ENCODE peak calls at places on chromosome 12, in six cellular contexts. One of them, this sample, is unnamed.

GRCh38 chr12:31887109-31887811 is 72.0 kb upstream of the RESF1 start:
- DNase-seq in HepG2: no peak
- DNase-seq in HCT116: no peak
- DNase-seq in WTC11: no peak
- DNase-seq in GM12878: no peak
- DNase-seq in K562: no peak
- DNase-seq in this sample: no peak

GRCh38 chr12:67414011-67414715 is 145.0 kb downstream of the CAND1 start:
- DNase-seq in HCT116: no peak
- DNase-seq in GM12878: no peak
- DNase-seq in K562: no peak
- DNase-seq in HepG2: no peak
- DNase-seq in WTC11: no peak
- DNase-seq in this sample: no peak

GRCh38 chr12:5648692-5649338 is 216.9 kb downstream of the NTF3 start:
- DNase-seq in GM12878: no peak
- DNase-seq in WTC11: peak
- DNase-seq in HCT116: peak
- DNase-seq in HepG2: peak
- DNase-seq in K562: peak
- DNase-seq in this sample: peak

GRCh38 chr12:94818970-94819369 is 168.6 kb upstream of the TMCC3 start:
- DNase-seq in K562: no peak
- DNase-seq in HCT116: no peak
- DNase-seq in HepG2: no peak
- DNase-seq in WTC11: no peak
- DNase-seq in GM12878: no peak
- DNase-seq in this sample: no peak

GRCh38 chr12:16939871-16940306 is 333.9 kb upstream of the LMO3 start:
- DNase-seq in HCT116: peak
- DNase-seq in HepG2: peak
- DNase-seq in K562: peak
- DNase-seq in WTC11: peak
- DNase-seq in GM12878: peak
- DNase-seq in this sample: peak

GRCh38 chr12:87428701-87429277 is 600.4 kb downstream of the C12orf50 start:
- DNase-seq in K562: no peak
- DNase-seq in GM12878: no peak
- DNase-seq in HCT116: no peak
- DNase-seq in WTC11: no peak
- DNase-seq in HepG2: no peak
- DNase-seq in this sample: no peak

GRCh38 chr12:212383-212798 is 1.6 kb downstream of the SLC6A12 start:
- DNase-seq in GM12878: no peak
- DNase-seq in K562: no peak
- DNase-seq in HepG2: no peak
- DNase-seq in HCT116: no peak
- DNase-seq in WTC11: no peak
- DNase-seq in this sample: no peak

GRCh38 chr12:115761784-115762183 is 515.7 kb downstream of the MED13L start:
- DNase-seq in HepG2: no peak
- DNase-seq in WTC11: no peak
- DNase-seq in HCT116: no peak
- DNase-seq in K562: no peak
- DNase-seq in GM12878: no peak
- DNase-seq in this sample: no peak

GRCh38 chr12:44294649-44295048 is 458.8 kb downstream of the TMEM117 start:
- DNase-seq in K562: no peak
- DNase-seq in HCT116: no peak
- DNase-seq in HepG2: no peak
- DNase-seq in WTC11: no peak
- DNase-seq in GM12878: no peak
- DNase-seq in this sample: no peak

GRCh38 chr12:81274619-81275018 is 196.7 kb downstream of the ACSS3 start:
- DNase-seq in HepG2: no peak
- DNase-seq in GM12878: no peak
- DNase-seq in HCT116: no peak
- DNase-seq in K562: no peak
- DNase-seq in WTC11: no peak
- DNase-seq in this sample: no peak

GRCh38 chr12:9364224-9365176 is 156.3 kb upstream of the PZP start:
- DNase-seq in GM12878: peak
- DNase-seq in HepG2: peak
- DNase-seq in WTC11: peak
- DNase-seq in HCT116: no peak
- DNase-seq in K562: no peak
- DNase-seq in this sample: no peak

GRCh38 chr12:49887536-49888401 is 15.9 kb downstream of the FAIM2 start:
- DNase-seq in HepG2: peak
- DNase-seq in WTC11: no peak
- DNase-seq in HCT116: no peak
- DNase-seq in GM12878: no peak
- DNase-seq in K562: no peak
- DNase-seq in this sample: no peak

GRCh38 chr12:131895640-131896079 is 1.2 kb downstream of the ULK1 start:
- DNase-seq in WTC11: no peak
- DNase-seq in K562: no peak
- DNase-seq in HepG2: no peak
- DNase-seq in HCT116: no peak
- DNase-seq in GM12878: no peak
- DNase-seq in this sample: no peak
- TF ChIP-seq SP1 in WTC11: no peak
- TF ChIP-seq SP1 in K562: no peak
- TF ChIP-seq SP1 in HepG2: no peak
- TF ChIP-seq SP1 in HCT116: no peak
- TF ChIP-seq SP1 in GM12878: no peak
- TF ChIP-seq SP1 in this sample: no peak

GRCh38 chr12:65602191-65602578 is 222.1 kb upstream of the HMGA2 start:
- DNase-seq in GM12878: no peak
- DNase-seq in WTC11: no peak
- DNase-seq in K562: no peak
- DNase-seq in HepG2: no peak
- DNase-seq in HCT116: no peak
- DNase-seq in this sample: no peak

GRCh38 chr12:65602579-65603295 is 221.5 kb upstream of the HMGA2 start:
- DNase-seq in HCT116: peak
- DNase-seq in WTC11: peak
- DNase-seq in K562: peak
- DNase-seq in HepG2: peak
- DNase-seq in GM12878: no peak
- DNase-seq in this sample: peak

GRCh38 chr12:65606008-65606766 is 218.1 kb upstream of the HMGA2 start:
- DNase-seq in WTC11: no peak
- DNase-seq in HCT116: no peak
- DNase-seq in K562: peak
- DNase-seq in HepG2: no peak
- DNase-seq in GM12878: no peak
- DNase-seq in this sample: peak

GRCh38 chr12:65605019-65605418 is 219.3 kb upstream of the HMGA2 start:
- DNase-seq in GM12878: no peak
- DNase-seq in K562: no peak
- DNase-seq in HepG2: no peak
- DNase-seq in HCT116: no peak
- DNase-seq in WTC11: no peak
- DNase-seq in this sample: no peak

DNA sequence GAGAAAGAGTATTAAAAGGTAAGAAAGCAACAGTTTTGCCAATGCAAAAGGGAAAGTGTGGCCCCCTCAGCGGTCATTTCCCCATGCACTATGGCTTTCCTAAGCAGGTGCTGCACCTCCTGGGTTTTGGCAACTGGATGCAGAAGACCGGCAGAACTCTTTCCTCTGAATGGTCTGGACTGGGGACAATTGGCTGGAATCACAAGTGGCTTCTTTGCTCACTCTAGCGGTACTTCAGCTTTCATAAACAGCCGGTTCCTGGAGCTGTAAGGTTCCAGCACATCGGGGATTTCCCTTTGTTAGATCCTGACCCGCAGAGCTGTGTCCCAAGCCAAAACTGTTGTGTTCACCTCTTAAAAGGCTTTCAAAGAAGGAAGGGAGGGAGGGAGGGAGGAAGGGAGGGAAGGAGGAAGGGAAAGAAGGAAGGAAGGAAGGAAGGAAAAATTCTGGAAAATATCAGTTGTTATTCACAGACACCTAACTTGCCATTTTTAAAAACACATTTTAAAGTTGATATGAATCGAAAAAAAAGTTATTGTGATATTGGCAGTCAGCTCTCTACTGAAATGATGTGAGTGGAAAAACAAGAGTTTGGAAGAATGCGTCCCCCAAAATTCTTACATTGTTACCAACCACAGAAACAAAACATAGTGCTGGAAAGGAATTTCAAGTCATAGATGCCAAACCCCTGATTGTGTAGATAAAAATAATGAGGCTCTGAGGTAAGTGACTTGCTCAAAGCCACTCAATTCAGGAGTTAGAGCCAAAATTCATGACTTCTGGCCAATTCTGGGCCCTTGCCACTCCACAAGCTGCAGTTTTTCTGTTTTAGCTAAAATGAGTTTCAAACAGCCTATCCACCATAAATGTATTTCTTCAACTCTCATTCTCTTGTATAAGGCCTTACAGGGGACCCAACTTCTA is 220.6 kb upstream of the HMGA2 start:
- DNase-seq in HCT116: peak
- DNase-seq in WTC11: no peak
- DNase-seq in K562: peak
- DNase-seq in HepG2: no peak
- DNase-seq in GM12878: no peak
- DNase-seq in this sample: no peak
- TF ChIP-seq SP1 in HCT116: peak
- TF ChIP-seq SP1 in WTC11: no peak
- TF ChIP-seq SP1 in K562: no peak
- TF ChIP-seq SP1 in HepG2: no peak
- TF ChIP-seq SP1 in GM12878: no peak
- TF ChIP-seq SP1 in this sample: no peak

GRCh38 chr12:4197922-4198763 is 75.4 kb upstream of the CCND2 start:
- DNase-seq in K562: no peak
- DNase-seq in WTC11: no peak
- DNase-seq in HepG2: no peak
- DNase-seq in GM12878: no peak
- DNase-seq in HCT116: no peak
- DNase-seq in this sample: no peak
- TF ChIP-seq SP1 in K562: no peak
- TF ChIP-seq SP1 in WTC11: no peak
- TF ChIP-seq SP1 in HepG2: no peak
- TF ChIP-seq SP1 in GM12878: no peak
- TF ChIP-seq SP1 in HCT116: no peak
- TF ChIP-seq SP1 in this sample: no peak

GRCh38 chr12:120684523-120684932 is 2.4 kb upstream of the MLEC start:
- DNase-seq in WTC11: no peak
- DNase-seq in GM12878: peak
- DNase-seq in K562: no peak
- DNase-seq in HepG2: no peak
- DNase-seq in HCT116: no peak
- DNase-seq in this sample: no peak
- TF ChIP-seq SP1 in WTC11: no peak
- TF ChIP-seq SP1 in GM12878: no peak
- TF ChIP-seq SP1 in K562: no peak
- TF ChIP-seq SP1 in HepG2: no peak
- TF ChIP-seq SP1 in HCT116: no peak
- TF ChIP-seq SP1 in this sample: no peak

GRCh38 chr12:57239587-57240068 is 10.1 kb downstream of the SHMT2 start:
- DNase-seq in WTC11: no peak
- DNase-seq in HepG2: no peak
- DNase-seq in HCT116: no peak
- DNase-seq in K562: no peak
- DNase-seq in GM12878: no peak
- DNase-seq in this sample: no peak
- TF ChIP-seq SP1 in WTC11: no peak
- TF ChIP-seq SP1 in HepG2: no peak
- TF ChIP-seq SP1 in HCT116: no peak
- TF ChIP-seq SP1 in K562: no peak
- TF ChIP-seq SP1 in GM12878: no peak
- TF ChIP-seq SP1 in this sample: no peak

GRCh38 chr12:91327889-91328288 is 145.3 kb upstream of the DCN start:
- DNase-seq in HCT116: no peak
- DNase-seq in K562: no peak
- DNase-seq in HepG2: no peak
- DNase-seq in GM12878: no peak
- DNase-seq in WTC11: no peak
- DNase-seq in this sample: no peak

GRCh38 chr12:91327136-91327535 is 144.5 kb upstream of the DCN start:
- DNase-seq in GM12878: no peak
- DNase-seq in WTC11: no peak
- DNase-seq in K562: no peak
- DNase-seq in HepG2: no peak
- DNase-seq in HCT116: no peak
- DNase-seq in this sample: no peak

GRCh38 chr12:91331371-91331770 is 148.8 kb upstream of the DCN start:
- DNase-seq in GM12878: no peak
- DNase-seq in HCT116: no peak
- DNase-seq in K562: no peak
- DNase-seq in WTC11: no peak
- DNase-seq in HepG2: no peak
- DNase-seq in this sample: no peak

GRCh38 chr12:91332305-91332704 is 149.7 kb upstream of the DCN start:
- DNase-seq in GM12878: no peak
- DNase-seq in WTC11: no peak
- DNase-seq in HepG2: no peak
- DNase-seq in HCT116: no peak
- DNase-seq in K562: no peak
- DNase-seq in this sample: no peak

DNA sequence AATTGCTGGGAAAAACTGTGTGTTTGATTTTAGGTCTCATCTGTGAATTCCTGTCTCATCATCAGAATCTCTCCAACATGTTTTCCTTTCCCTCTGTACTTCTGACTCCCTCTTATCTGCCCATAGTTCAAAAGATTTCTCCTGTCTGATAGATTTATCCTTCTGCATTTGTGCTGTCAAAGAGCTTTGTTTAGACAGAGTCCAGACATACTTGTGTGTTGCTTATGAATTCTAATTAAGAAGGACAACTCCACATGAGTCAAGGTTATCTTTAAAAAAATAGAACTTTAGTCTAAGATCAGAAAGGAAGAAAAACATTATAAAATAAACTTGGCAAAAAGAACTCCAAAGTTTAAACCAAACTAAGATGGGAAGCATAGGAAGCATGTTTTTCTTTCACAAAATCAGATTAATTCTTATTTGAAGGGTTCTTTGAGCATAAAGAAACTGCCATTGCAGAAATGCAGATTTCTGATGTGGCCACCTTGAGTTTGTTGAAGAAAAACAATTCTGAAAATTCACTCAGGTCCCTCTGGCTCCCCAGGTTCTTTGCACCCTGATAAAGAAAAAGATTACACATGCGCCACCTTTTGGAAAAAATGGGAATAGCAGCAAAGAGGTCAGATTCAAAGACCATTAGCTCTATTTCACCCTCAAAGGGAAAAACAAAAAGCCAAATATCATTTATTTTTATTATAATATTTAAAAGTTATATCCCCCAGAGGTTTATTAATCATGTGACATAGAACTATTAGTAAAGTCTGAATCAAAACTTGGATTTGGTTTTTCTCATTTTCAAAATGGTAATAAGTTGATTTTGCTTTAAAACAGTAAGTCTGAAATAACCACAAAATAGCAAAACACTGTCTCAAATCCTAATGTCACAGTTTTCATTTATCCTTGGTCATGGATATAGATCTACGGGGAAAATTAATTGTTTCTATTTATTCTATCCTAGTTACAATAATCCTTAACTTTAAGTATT is 143.7 kb upstream of the DCN start:
- DNase-seq in HepG2: peak
- DNase-seq in K562: peak
- DNase-seq in GM12878: no peak
- DNase-seq in WTC11: peak
- DNase-seq in HCT116: peak
- DNase-seq in this sample: peak
- TF ChIP-seq SP1 in HepG2: no peak
- TF ChIP-seq SP1 in K562: no peak
- TF ChIP-seq SP1 in GM12878: no peak
- TF ChIP-seq SP1 in WTC11: no peak
- TF ChIP-seq SP1 in HCT116: no peak
- TF ChIP-seq SP1 in this sample: no peak

This sample was measured in HEK293T.